ENCODE peak calls at places on chromosome 19, in eight cellular contexts. B is mesendoderm; I is HL-60; M is mucosa of gallbladder; Q is BJ; W is activated CD4-positive, alpha-beta memory T cell treated with anti-CD3 and anti-CD28 coated beads for 36 hours; H is right cardiac atrium; F is adrenal gland. Z is an unnamed sample.

GRCh38 chr19:51712461-51713081 is 11.2 kb downstream of the HAS1 start:
- DNase-seq in B (peak), I (peak), M (no peak), Q (no peak), W (peak), H (no peak), F (no peak), Z (no peak)

GRCh38 chr19:13329766-13330165 is 176.5 kb downstream of the CACNA1A start:
- DNase-seq in B (peak), I (no peak), M (no peak), Q (no peak), W (no peak), H (no peak), F (no peak), Z (no peak)

GRCh38 chr19:50427997-50428425 is 4.7 kb upstream of the MYBPC2 start:
- DNase-seq in B (peak), I (peak), M (peak), Q (no peak), W (peak), H (peak), F (peak), Z (peak)

GRCh38 chr19:2494084-2494446 is 18.1 kb downstream of the GADD45B start:
- DNase-seq in B (no peak), I (no peak), M (no peak), Q (no peak), W (peak), H (peak), F (no peak), Z (no peak)

GRCh38 chr19:35108730-35109129 is 6.9 kb upstream of the FXYD3 start:
- DNase-seq in B (no peak), I (no peak), M (no peak), Q (no peak), W (no peak), H (no peak), F (no peak), Z (no peak)

GRCh38 chr19:13195678-13196077 is 45.5 kb downstream of the IER2 start:
- DNase-seq in B (peak), I (no peak), M (peak), Q (no peak), W (peak), H (no peak), F (no peak), Z (no peak)

GRCh38 chr19:47028372-47028672 is 8.7 kb downstream of the NPAS1 start:
- DNase-seq in B (no peak), I (no peak), M (no peak), Q (no peak), W (no peak), H (no peak), F (no peak), Z (no peak)

GRCh38 chr19:16351133-16351809 is 26.6 kb downstream of the KLF2 start:
- DNase-seq in B (peak), I (no peak), M (no peak), Q (no peak), W (no peak), H (no peak), F (no peak), Z (no peak)

GRCh38 chr19:35704218-35704617 is at the start of gene ZBTB32:
- DNase-seq in B (peak), I (no peak), M (peak), Q (no peak), W (peak), H (no peak), F (no peak), Z (no peak)

GRCh38 chr19:56111601-56112312 is 9.3 kb downstream of the ZNF787 start:
- DNase-seq in B (no peak), I (peak), M (peak), Q (no peak), W (peak), H (peak), F (peak), Z (no peak)

GRCh38 chr19:29495091-29495490 is 30.7 kb upstream of the VSTM2B start:
- DNase-seq in B (no peak), I (no peak), M (no peak), Q (no peak), W (no peak), H (no peak), F (no peak), Z (no peak)

GRCh38 chr19:48053856-48054255 is 10.0 kb upstream of the CABP5 start:
- DNase-seq in B (no peak), I (no peak), M (no peak), Q (no peak), W (no peak), H (no peak), F (no peak), Z (no peak)

GRCh38 chr19:16373079-16373478 is 48.5 kb downstream of the KLF2 start:
- DNase-seq in B (no peak), I (no peak), M (no peak), Q (no peak), W (no peak), H (no peak), F (no peak), Z (no peak)

GRCh38 chr19:44623080-44623479 is 9.7 kb downstream of the IGSF23 start:
- DNase-seq in B (peak), I (peak), M (no peak), Q (no peak), W (no peak), H (no peak), F (no peak), Z (no peak)

GRCh38 chr19:2261438-2262172 is 5.4 kb upstream of the JSRP1 start:
- DNase-seq in B (peak), I (peak), M (no peak), Q (no peak), W (peak), H (peak), F (no peak), Z (no peak)

GRCh38 chr19:1455336-1456120 is 5.6 kb downstream of the APC2 start:
- DNase-seq in B (peak), I (peak), M (peak), Q (no peak), W (peak), H (peak), F (no peak), Z (no peak)

GRCh38 chr19:31105761-31106160 is 243.5 kb downstream of the TSHZ3 start:
- DNase-seq in B (no peak), I (no peak), M (no peak), Q (no peak), W (no peak), H (no peak), F (no peak), Z (no peak)

GRCh38 chr19:43465468-43466120 is at the start of gene LYPD3:
- DNase-seq in B (peak), I (no peak), M (no peak), Q (peak), W (no peak), H (peak), F (peak), Z (peak)

GRCh38 chr19:31586282-31586681 is 237.0 kb upstream of the TSHZ3 start:
- DNase-seq in B (no peak), I (no peak), M (no peak), Q (no peak), W (no peak), H (no peak), F (no peak), Z (no peak)

GRCh38 chr19:51702103-51702753 is 9.1 kb downstream of the SPACA6 start:
- DNase-seq in B (peak), I (no peak), M (peak), Q (no peak), W (peak), H (peak), F (peak), Z (peak)

GRCh38 chr19:34236035-34236793 is 18.1 kb upstream of the GARRE1 start:
- DNase-seq in B (no peak), I (no peak), M (peak), Q (peak), W (no peak), H (no peak), F (no peak), Z (no peak)

GRCh38 chr19:5245631-5246553 is 94.7 kb downstream of the PTPRS start:
- DNase-seq in B (no peak), I (no peak), M (no peak), Q (no peak), W (no peak), H (no peak), F (no peak), Z (no peak)

GRCh38 chr19:38429055-38429810 is 3.2 kb upstream of the RASGRP4 start:
- DNase-seq in B (no peak), I (no peak), M (no peak), Q (no peak), W (peak), H (no peak), F (no peak), Z (no peak)

GRCh38 chr19:16470911-16471811 is 609 bp downstream of the EPS15L1 start:
- DNase-seq in B (peak), I (peak), M (no peak), Q (no peak), W (peak), H (no peak), F (no peak), Z (no peak)

Z was measured in ovary.